ENCODE peak calls at places on chromosomes 12 and 14, in eight cellular contexts. D, I, A, H, Y, M, S and P are unnamed samples.

GRCh38 chr12:3225796-3226180 is 148.6 kb downstream of the TSPAN9 start:
- ATAC-seq in D (no peak), I (no peak), A (no peak), H (no peak), Y (no peak), M (no peak), S (no peak), P (no peak)

GRCh38 chr12:125069616-125070015 is 4.4 kb downstream of the AACS start:
- ATAC-seq in D (no peak), I (no peak), A (no peak), H (no peak), Y (no peak), M (peak), S (no peak), P (no peak)

GRCh38 chr14:94050231-94050880 is 24.2 kb downstream of the OTUB2 start:
- ATAC-seq in D (no peak), I (no peak), A (no peak), H (no peak), Y (peak), M (peak), S (no peak), P (peak)

GRCh38 chr12:118377005-118377890 is 893 bp downstream of the SUDS3 start:
- ATAC-seq in D (peak), I (no peak), A (no peak), H (no peak), Y (no peak), M (no peak), S (no peak), P (no peak)

GRCh38 chr12:108955225-108955835 is 65.5 kb downstream of the SVOP start:
- ATAC-seq in D (peak), I (no peak), A (no peak), H (no peak), Y (no peak), M (peak), S (peak), P (no peak)

GRCh38 chr14:102819176-102819628 is 42.0 kb downstream of the TRAF3 start:
- ATAC-seq in D (peak), I (no peak), A (peak), H (no peak), Y (peak), M (no peak), S (no peak), P (no peak)

GRCh38 chr14:35285168-35285990 is 6.8 kb upstream of the PSMA6 start:
- ATAC-seq in D (no peak), I (no peak), A (no peak), H (no peak), Y (peak), M (peak), S (no peak), P (no peak)

GRCh38 chr14:89314274-89314673 is 102.8 kb downstream of the FOXN3 start:
- ATAC-seq in D (no peak), I (no peak), A (no peak), H (no peak), Y (no peak), M (no peak), S (no peak), P (no peak)

GRCh38 chr14:21748869-21749303 is 75.3 kb upstream of the OR4E1 start:
- ATAC-seq in D (peak), I (peak), A (peak), H (peak), Y (peak), M (no peak), S (no peak), P (no peak)

GRCh38 chr12:2282321-2282720 is 229.5 kb downstream of the CACNA1C start:
- ATAC-seq in D (no peak), I (no peak), A (peak), H (no peak), Y (no peak), M (peak), S (no peak), P (no peak)

GRCh38 chr12:6978188-6978986 is 7.7 kb downstream of the EMG1 start:
- ATAC-seq in D (peak), I (peak), A (no peak), H (peak), Y (no peak), M (peak), S (peak), P (no peak)

GRCh38 chr12:53338916-53339315 is 2.8 kb upstream of the SP7 start:
- ATAC-seq in D (no peak), I (peak), A (no peak), H (no peak), Y (no peak), M (no peak), S (no peak), P (peak)

GRCh38 chr12:115020091-115020490 is 336.1 kb upstream of the TBX3 start:
- ATAC-seq in D (no peak), I (no peak), A (no peak), H (no peak), Y (no peak), M (no peak), S (no peak), P (no peak)

GRCh38 chr12:47785887-47786661 is 13.0 kb downstream of the SLC48A1 start:
- ATAC-seq in D (no peak), I (no peak), A (no peak), H (no peak), Y (no peak), M (no peak), S (no peak), P (no peak)

GRCh38 chr14:103552011-103552797 is 10.3 kb downstream of the BAG5 start:
- ATAC-seq in D (peak), I (peak), A (no peak), H (no peak), Y (no peak), M (peak), S (peak), P (peak)

GRCh38 chr12:122145505-122146330 is 28.3 kb downstream of the IL31 start:
- ATAC-seq in D (no peak), I (peak), A (no peak), H (peak), Y (peak), M (no peak), S (no peak), P (no peak)

GRCh38 chr12:96906849-96907664 is at the start of gene NEDD1:
- ATAC-seq in D (peak), I (peak), A (peak), H (peak), Y (peak), M (peak), S (peak), P (peak)

GRCh38 chr14:65184032-65184764 is 81.9 kb upstream of the MAX start:
- ATAC-seq in D (no peak), I (no peak), A (no peak), H (no peak), Y (no peak), M (no peak), S (no peak), P (no peak)

GRCh38 chr12:104750061-104750460 is 208.0 kb downstream of the SLC41A2 start:
- ATAC-seq in D (no peak), I (peak), A (no peak), H (peak), Y (peak), M (peak), S (no peak), P (no peak)

GRCh38 chr14:26982071-26982470 is 384.2 kb upstream of the NOVA1 start:
- ATAC-seq in D (no peak), I (no peak), A (no peak), H (no peak), Y (no peak), M (no peak), S (no peak), P (no peak)

GRCh38 chr12:4743046-4743445 is 22.8 kb downstream of the GALNT8 start:
- ATAC-seq in D (no peak), I (peak), A (no peak), H (no peak), Y (peak), M (no peak), S (no peak), P (no peak)

GRCh38 chr14:106883218-106883692 is 1356.9 kb downstream of the TMEM121 start:
- ATAC-seq in D (no peak), I (no peak), A (no peak), H (no peak), Y (no peak), M (peak), S (no peak), P (no peak)

GRCh38 chr12:54759751-54760150 is 94.6 kb upstream of the MUCL1 start:
- ATAC-seq in D (peak), I (peak), A (peak), H (peak), Y (peak), M (no peak), S (no peak), P (no peak)

GRCh38 chr12:117438809-117439208 is 77.4 kb upstream of the NOS1 start:
- ATAC-seq in D (no peak), I (no peak), A (peak), H (no peak), Y (no peak), M (no peak), S (no peak), P (no peak)

GRCh38 chr12:41979574-41979973 is 165.1 kb downstream of the GXYLT1 start:
- ATAC-seq in D (no peak), I (no peak), A (no peak), H (no peak), Y (no peak), M (no peak), S (no peak), P (no peak)

GRCh38 chr14:68789002-68789797 is 3.7 kb downstream of the ZFP36L1 start:
- ATAC-seq in D (no peak), I (peak), A (peak), H (peak), Y (peak), M (peak), S (no peak), P (peak)

GRCh38 chr14:68786491-68787234 is 6.2 kb downstream of the ZFP36L1 start:
- ATAC-seq in D (peak), I (peak), A (no peak), H (peak), Y (no peak), M (peak), S (no peak), P (peak)

GRCh38 chr14:68788275-68789001 is 4.4 kb downstream of the ZFP36L1 start:
- ATAC-seq in D (no peak), I (no peak), A (no peak), H (no peak), Y (no peak), M (no peak), S (no peak), P (no peak)

GRCh38 chr14:68785817-68786490 is 6.9 kb downstream of the ZFP36L1 start:
- ATAC-seq in D (peak), I (peak), A (no peak), H (peak), Y (peak), M (no peak), S (no peak), P (peak)

DNA sequence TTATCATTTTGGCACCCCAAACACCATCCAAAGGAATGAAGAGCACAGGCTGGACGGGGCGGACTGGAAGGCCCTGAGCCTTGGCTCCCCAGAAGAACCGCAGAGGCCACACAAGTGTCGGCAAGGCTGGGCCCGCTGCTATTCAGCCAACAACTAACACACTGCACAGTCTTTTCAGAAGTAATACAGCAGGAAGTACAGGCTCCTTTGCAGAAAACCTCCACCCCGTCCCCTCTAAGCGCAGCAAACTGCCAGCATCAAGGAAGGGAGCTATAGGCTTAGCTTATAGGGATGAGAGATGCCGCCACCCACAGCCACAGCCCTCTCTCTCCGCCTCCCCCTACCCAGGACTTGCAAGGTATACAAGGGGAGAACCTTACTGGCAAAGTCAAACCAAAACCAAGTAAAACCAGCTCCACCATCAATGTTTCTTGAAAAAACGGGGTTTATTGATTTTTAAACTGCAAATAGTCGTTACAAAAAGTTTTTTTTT is 5.6 kb downstream of the ZFP36L1 start:
- ATAC-seq in D (no peak), I (peak), A (no peak), H (no peak), Y (no peak), M (peak), S (no peak), P (peak)
- TF ChIP-seq POLR2A in D (no peak), I (no peak), A (peak), H (no peak), Y (peak), M (no peak), S (no peak), P (peak)

DNA sequence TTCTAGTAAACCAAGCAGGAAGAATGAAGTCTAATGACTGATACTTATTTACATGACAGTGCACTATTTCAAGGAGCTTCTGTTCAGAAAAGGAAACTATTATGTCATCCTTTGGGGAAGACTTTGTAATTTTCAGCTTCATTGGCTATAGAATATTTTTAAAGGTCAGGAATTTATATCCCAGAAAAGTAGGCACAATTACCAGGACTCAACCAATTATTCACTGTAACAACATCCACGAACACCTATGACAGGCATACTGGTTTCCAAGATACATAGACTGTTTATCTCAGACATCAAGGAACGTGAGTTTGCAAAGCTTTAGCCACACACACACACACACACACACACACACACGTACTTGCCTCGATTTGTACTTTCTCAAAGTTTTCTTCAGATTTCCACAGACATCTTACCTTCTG is 23.2 kb downstream of the OR6S1 start:
- ATAC-seq in D (no peak), I (no peak), A (no peak), H (no peak), Y (no peak), M (no peak), S (no peak), P (no peak)
- TF ChIP-seq POLR2A in D (no peak), I (no peak), A (no peak), H (no peak), Y (no peak), M (no peak), S (no peak), P (no peak)

DNA sequence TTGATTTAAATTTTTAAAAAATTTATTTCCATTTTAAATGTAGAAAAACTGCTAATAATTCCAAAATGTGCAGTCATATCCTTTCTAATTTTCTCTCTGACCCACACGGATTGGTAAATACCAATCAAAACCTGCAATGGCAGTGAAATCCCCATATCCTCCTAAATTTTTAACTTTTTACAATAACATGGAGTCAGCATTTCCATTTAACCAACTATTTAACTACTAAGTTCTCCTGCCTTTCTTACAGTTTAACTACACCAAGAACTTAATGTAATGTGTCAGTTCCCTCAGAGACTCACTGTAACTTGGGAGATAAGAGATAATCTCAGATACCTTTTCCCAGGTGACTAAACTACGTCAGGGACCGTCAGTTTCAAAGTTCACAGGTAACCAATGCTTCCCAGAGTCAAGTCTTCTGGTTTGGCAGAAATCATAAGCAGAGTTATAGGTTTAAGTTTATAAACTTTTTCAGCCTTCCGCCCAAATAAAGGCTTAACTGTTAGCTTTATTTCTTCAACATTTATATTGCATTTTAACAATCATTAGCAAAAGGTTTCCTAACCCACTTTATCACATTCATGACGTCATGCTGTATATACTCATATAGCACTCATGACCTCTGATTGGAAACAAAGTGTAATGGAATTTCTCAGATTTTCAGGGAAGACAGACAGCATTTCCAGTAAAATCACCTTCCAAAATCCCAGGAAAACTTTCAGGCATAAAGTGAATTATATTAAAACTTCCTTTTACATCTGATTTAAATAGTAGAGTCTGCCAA is 7.6 kb downstream of the KRAS start:
- ATAC-seq in D (no peak), I (no peak), A (no peak), H (no peak), Y (no peak), M (no peak), S (no peak), P (no peak)
- TF ChIP-seq POLR2A in D (no peak), I (no peak), A (no peak), H (no peak), Y (no peak), M (no peak), S (no peak), P (no peak)

GRCh38 chr12:127386723-127387122 is 880.2 kb upstream of the TMEM132C start:
- ATAC-seq in D (no peak), I (no peak), A (no peak), H (no peak), Y (no peak), M (no peak), S (no peak), P (no peak)

GRCh38 chr12:127381043-127381668 is 885.8 kb upstream of the TMEM132C start:
- ATAC-seq in D (peak), I (peak), A (peak), H (peak), Y (peak), M (peak), S (no peak), P (no peak)

GRCh38 chr12:127383281-127383680 is 883.7 kb upstream of the TMEM132C start:
- ATAC-seq in D (no peak), I (no peak), A (no peak), H (no peak), Y (no peak), M (no peak), S (no peak), P (no peak)

GRCh38 chr12:127381681-127382080 is 885.3 kb upstream of the TMEM132C start:
- ATAC-seq in D (no peak), I (no peak), A (no peak), H (no peak), Y (no peak), M (no peak), S (no peak), P (no peak)
- TF ChIP-seq POLR2A in D (no peak), I (no peak), A (no peak), H (no peak), Y (no peak), M (no peak), S (no peak), P (no peak)

DNA sequence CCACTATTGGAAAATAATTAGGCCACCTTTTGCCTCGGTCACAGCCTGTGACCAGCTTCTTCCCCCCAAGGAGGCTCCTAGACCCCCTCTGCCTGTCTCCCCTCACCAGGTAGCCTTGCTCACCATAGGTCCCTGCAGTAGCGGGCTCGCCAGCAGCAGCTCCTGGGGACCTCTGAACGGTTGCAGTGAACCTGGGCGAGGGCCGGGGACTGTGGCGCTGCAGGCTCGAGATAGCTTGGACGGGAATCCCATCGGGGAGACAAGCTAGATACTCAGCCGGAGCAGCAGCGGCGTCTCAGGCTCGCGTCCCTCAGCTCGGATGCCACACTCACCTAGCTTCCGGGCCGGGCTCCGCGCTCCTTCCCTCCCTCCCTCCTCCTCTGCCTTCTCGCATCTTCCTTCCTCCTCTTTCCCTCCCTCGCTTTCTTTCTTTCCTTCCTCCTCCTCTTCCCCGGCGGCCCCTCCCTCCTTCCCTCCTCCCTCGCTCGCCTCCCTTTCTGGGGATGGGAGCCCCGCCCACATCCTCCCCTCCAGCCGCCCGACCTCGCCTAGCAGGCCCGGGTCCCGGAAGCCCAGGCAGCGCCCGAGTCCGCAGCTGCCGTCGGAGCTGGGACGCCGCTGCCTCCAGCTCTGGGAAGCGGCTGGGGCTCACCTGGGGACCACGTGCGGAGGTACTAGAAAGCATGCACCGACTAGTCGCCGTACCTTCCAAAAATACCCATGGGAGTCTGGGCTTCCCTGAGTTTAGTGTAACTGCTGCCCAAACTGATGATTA is at the start of gene BMP4:
- ATAC-seq in D (peak), I (peak), A (peak), H (peak), Y (no peak), M (peak), S (peak), P (peak)
- TF ChIP-seq POLR2A in D (peak), I (peak), A (peak), H (no peak), Y (no peak), M (no peak), S (peak), P (peak)